ENCODE peak calls at places on chromosomes 7 and 10, in nine cellular contexts. One of them, this sample, is unnamed.

GRCh38 chr10:4650572-4650971 is 175.4 kb upstream of the AKR1E2 start:
- DNase-seq in brain microvascular endothelial cell: peak
- DNase-seq in breast epithelium: no peak
- DNase-seq in fibroblast of mammary gland: peak
- DNase-seq in sigmoid colon: no peak
- DNase-seq in fibroblast of the aortic adventitia: peak
- DNase-seq in IMR-90: peak
- DNase-seq in prostate gland: no peak
- DNase-seq in cardiac fibroblast: peak
- DNase-seq in this sample: no peak

GRCh38 chr7:97731736-97732370 is at the start of gene TAC1:
- DNase-seq in fibroblast of mammary gland: peak
- DNase-seq in brain microvascular endothelial cell: no peak
- DNase-seq in sigmoid colon: no peak
- DNase-seq in fibroblast of the aortic adventitia: peak
- DNase-seq in cardiac fibroblast: peak
- DNase-seq in IMR-90: no peak
- DNase-seq in prostate gland: no peak
- DNase-seq in breast epithelium: no peak
- DNase-seq in this sample: no peak

GRCh38 chr7:66205736-66206080 is 574 bp downstream of the TPST1 start:
- DNase-seq in brain microvascular endothelial cell: no peak
- DNase-seq in cardiac fibroblast: no peak
- DNase-seq in fibroblast of the aortic adventitia: no peak
- DNase-seq in IMR-90: no peak
- DNase-seq in fibroblast of mammary gland: no peak
- DNase-seq in breast epithelium: no peak
- DNase-seq in prostate gland: no peak
- DNase-seq in sigmoid colon: no peak
- DNase-seq in this sample: no peak

GRCh38 chr7:56105508-56105907 is 768 bp downstream of the CHCHD2 start:
- DNase-seq in brain microvascular endothelial cell: peak
- DNase-seq in fibroblast of the aortic adventitia: peak
- DNase-seq in prostate gland: no peak
- DNase-seq in breast epithelium: no peak
- DNase-seq in IMR-90: peak
- DNase-seq in fibroblast of mammary gland: peak
- DNase-seq in sigmoid colon: no peak
- DNase-seq in cardiac fibroblast: peak
- DNase-seq in this sample: peak

GRCh38 chr7:39353615-39354376 is 212.4 kb upstream of the YAE1 start:
- DNase-seq in cardiac fibroblast: peak
- DNase-seq in fibroblast of mammary gland: peak
- DNase-seq in sigmoid colon: peak
- DNase-seq in IMR-90: no peak
- DNase-seq in breast epithelium: no peak
- DNase-seq in brain microvascular endothelial cell: peak
- DNase-seq in prostate gland: no peak
- DNase-seq in fibroblast of the aortic adventitia: peak
- DNase-seq in this sample: peak

GRCh38 chr10:73225518-73225917 is 21.5 kb downstream of the DNAJC9 start:
- DNase-seq in fibroblast of mammary gland: peak
- DNase-seq in sigmoid colon: no peak
- DNase-seq in brain microvascular endothelial cell: no peak
- DNase-seq in IMR-90: peak
- DNase-seq in prostate gland: no peak
- DNase-seq in breast epithelium: no peak
- DNase-seq in cardiac fibroblast: no peak
- DNase-seq in fibroblast of the aortic adventitia: no peak
- DNase-seq in this sample: no peak

GRCh38 chr10:44966816-44967509 is 7.4 kb downstream of the RASSF4 start:
- DNase-seq in prostate gland: no peak
- DNase-seq in brain microvascular endothelial cell: no peak
- DNase-seq in fibroblast of the aortic adventitia: no peak
- DNase-seq in breast epithelium: no peak
- DNase-seq in cardiac fibroblast: no peak
- DNase-seq in fibroblast of mammary gland: no peak
- DNase-seq in IMR-90: no peak
- DNase-seq in sigmoid colon: no peak
- DNase-seq in this sample: no peak

GRCh38 chr7:16649196-16649595 is 3.2 kb downstream of the BZW2 start:
- DNase-seq in fibroblast of the aortic adventitia: peak
- DNase-seq in prostate gland: no peak
- DNase-seq in breast epithelium: no peak
- DNase-seq in sigmoid colon: no peak
- DNase-seq in IMR-90: no peak
- DNase-seq in cardiac fibroblast: no peak
- DNase-seq in fibroblast of mammary gland: peak
- DNase-seq in brain microvascular endothelial cell: no peak
- DNase-seq in this sample: no peak

GRCh38 chr7:96388166-96388565 is 66.3 kb upstream of the SLC25A13 start:
- DNase-seq in fibroblast of the aortic adventitia: peak
- DNase-seq in breast epithelium: no peak
- DNase-seq in fibroblast of mammary gland: peak
- DNase-seq in brain microvascular endothelial cell: peak
- DNase-seq in cardiac fibroblast: peak
- DNase-seq in prostate gland: no peak
- DNase-seq in IMR-90: peak
- DNase-seq in sigmoid colon: no peak
- DNase-seq in this sample: no peak

GRCh38 chr10:127155221-127155620 is 41.2 kb downstream of the INSYN2A start:
- DNase-seq in breast epithelium: no peak
- DNase-seq in brain microvascular endothelial cell: peak
- DNase-seq in IMR-90: peak
- DNase-seq in sigmoid colon: no peak
- DNase-seq in prostate gland: no peak
- DNase-seq in fibroblast of mammary gland: peak
- DNase-seq in cardiac fibroblast: peak
- DNase-seq in fibroblast of the aortic adventitia: peak
- DNase-seq in this sample: no peak

GRCh38 chr7:47611045-47611511 is 29.2 kb upstream of the TNS3 start:
- DNase-seq in breast epithelium: no peak
- DNase-seq in fibroblast of mammary gland: no peak
- DNase-seq in fibroblast of the aortic adventitia: no peak
- DNase-seq in brain microvascular endothelial cell: no peak
- DNase-seq in prostate gland: no peak
- DNase-seq in IMR-90: no peak
- DNase-seq in cardiac fibroblast: no peak
- DNase-seq in sigmoid colon: no peak
- DNase-seq in this sample: no peak

GRCh38 chr7:101596898-101597297 is 32.2 kb downstream of the MYL10 start:
- DNase-seq in fibroblast of the aortic adventitia: no peak
- DNase-seq in sigmoid colon: no peak
- DNase-seq in breast epithelium: no peak
- DNase-seq in IMR-90: no peak
- DNase-seq in brain microvascular endothelial cell: no peak
- DNase-seq in prostate gland: no peak
- DNase-seq in fibroblast of mammary gland: no peak
- DNase-seq in cardiac fibroblast: no peak
- DNase-seq in this sample: no peak

GRCh38 chr7:72753781-72754180 is 74.2 kb downstream of the TYW1B start:
- DNase-seq in cardiac fibroblast: no peak
- DNase-seq in brain microvascular endothelial cell: no peak
- DNase-seq in breast epithelium: no peak
- DNase-seq in fibroblast of mammary gland: no peak
- DNase-seq in prostate gland: no peak
- DNase-seq in IMR-90: no peak
- DNase-seq in sigmoid colon: no peak
- DNase-seq in fibroblast of the aortic adventitia: no peak
- DNase-seq in this sample: no peak

GRCh38 chr7:81284576-81284975 is 365.7 kb upstream of the SEMA3C start:
- DNase-seq in fibroblast of mammary gland: peak
- DNase-seq in cardiac fibroblast: peak
- DNase-seq in sigmoid colon: no peak
- DNase-seq in breast epithelium: no peak
- DNase-seq in prostate gland: no peak
- DNase-seq in IMR-90: peak
- DNase-seq in brain microvascular endothelial cell: peak
- DNase-seq in fibroblast of the aortic adventitia: peak
- DNase-seq in this sample: peak

GRCh38 chr7:19982841-19983835 is 209.7 kb upstream of the TMEM196 start:
- DNase-seq in fibroblast of the aortic adventitia: peak
- DNase-seq in brain microvascular endothelial cell: peak
- DNase-seq in sigmoid colon: peak
- DNase-seq in fibroblast of mammary gland: peak
- DNase-seq in cardiac fibroblast: peak
- DNase-seq in prostate gland: peak
- DNase-seq in breast epithelium: no peak
- DNase-seq in IMR-90: peak
- DNase-seq in this sample: no peak

GRCh38 chr10:123878666-123879311 is 12.8 kb downstream of the CPXM2 start:
- DNase-seq in cardiac fibroblast: no peak
- DNase-seq in sigmoid colon: no peak
- DNase-seq in brain microvascular endothelial cell: no peak
- DNase-seq in fibroblast of mammary gland: peak
- DNase-seq in prostate gland: no peak
- DNase-seq in fibroblast of the aortic adventitia: no peak
- DNase-seq in IMR-90: no peak
- DNase-seq in breast epithelium: no peak
- DNase-seq in this sample: no peak

GRCh38 chr10:64368298-64368697 is 847.1 kb downstream of the REEP3 start:
- DNase-seq in fibroblast of the aortic adventitia: no peak
- DNase-seq in sigmoid colon: no peak
- DNase-seq in IMR-90: no peak
- DNase-seq in brain microvascular endothelial cell: no peak
- DNase-seq in fibroblast of mammary gland: no peak
- DNase-seq in cardiac fibroblast: no peak
- DNase-seq in prostate gland: no peak
- DNase-seq in breast epithelium: no peak
- DNase-seq in this sample: no peak

GRCh38 chr10:64365663-64366062 is 844.5 kb downstream of the REEP3 start:
- DNase-seq in prostate gland: no peak
- DNase-seq in brain microvascular endothelial cell: no peak
- DNase-seq in cardiac fibroblast: no peak
- DNase-seq in fibroblast of the aortic adventitia: no peak
- DNase-seq in sigmoid colon: no peak
- DNase-seq in IMR-90: no peak
- DNase-seq in fibroblast of mammary gland: no peak
- DNase-seq in breast epithelium: no peak
- DNase-seq in this sample: no peak

GRCh38 chr10:64363687-64364086 is 842.5 kb downstream of the REEP3 start:
- DNase-seq in breast epithelium: no peak
- DNase-seq in prostate gland: no peak
- DNase-seq in IMR-90: no peak
- DNase-seq in fibroblast of mammary gland: no peak
- DNase-seq in brain microvascular endothelial cell: no peak
- DNase-seq in sigmoid colon: no peak
- DNase-seq in cardiac fibroblast: no peak
- DNase-seq in fibroblast of the aortic adventitia: no peak
- DNase-seq in this sample: no peak
- H3K4me3 ChIP-seq in breast epithelium: no peak
- H3K4me3 ChIP-seq in prostate gland: no peak
- H3K4me3 ChIP-seq in IMR-90: no peak
- H3K4me3 ChIP-seq in fibroblast of mammary gland: no peak
- H3K4me3 ChIP-seq in brain microvascular endothelial cell: no peak
- H3K4me3 ChIP-seq in sigmoid colon: no peak
- H3K4me3 ChIP-seq in cardiac fibroblast: no peak
- H3K4me3 ChIP-seq in fibroblast of the aortic adventitia: no peak
- H3K4me3 ChIP-seq in this sample: no peak

GRCh38 chr10:115580239-115580638 is 487.1 kb downstream of the ATRNL1 start:
- DNase-seq in sigmoid colon: no peak
- DNase-seq in breast epithelium: no peak
- DNase-seq in prostate gland: no peak
- DNase-seq in fibroblast of the aortic adventitia: no peak
- DNase-seq in IMR-90: no peak
- DNase-seq in brain microvascular endothelial cell: no peak
- DNase-seq in fibroblast of mammary gland: no peak
- DNase-seq in cardiac fibroblast: no peak
- DNase-seq in this sample: no peak
- TF ChIP-seq CTCF in sigmoid colon: no peak
- TF ChIP-seq CTCF in breast epithelium: no peak
- TF ChIP-seq CTCF in prostate gland: no peak
- TF ChIP-seq CTCF in fibroblast of the aortic adventitia: no peak
- TF ChIP-seq CTCF in IMR-90: no peak
- TF ChIP-seq CTCF in brain microvascular endothelial cell: no peak
- TF ChIP-seq CTCF in fibroblast of mammary gland: no peak
- TF ChIP-seq CTCF in cardiac fibroblast: no peak
- TF ChIP-seq CTCF in this sample: no peak

DNA sequence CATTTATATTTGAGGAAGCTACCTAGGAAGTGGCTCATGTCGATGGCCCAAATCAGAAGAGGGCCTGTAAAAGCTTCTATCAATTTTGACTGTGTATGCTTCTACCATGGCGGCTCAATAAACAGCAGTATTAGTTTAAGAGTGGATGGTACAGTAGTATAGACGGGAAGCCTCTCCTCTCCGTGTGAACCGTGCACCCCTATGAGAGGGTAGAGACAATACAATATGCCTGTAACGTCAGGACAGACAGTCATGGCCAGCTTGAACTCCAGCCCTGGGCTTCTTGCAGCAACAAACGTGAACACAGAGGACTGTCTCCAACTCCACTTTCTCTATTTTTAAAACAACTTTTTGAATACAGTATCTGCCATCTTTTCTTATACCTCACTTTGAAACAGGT is 7.7 kb downstream of the IKZF1 start:
- DNase-seq in brain microvascular endothelial cell: no peak
- DNase-seq in fibroblast of mammary gland: no peak
- DNase-seq in breast epithelium: no peak
- DNase-seq in fibroblast of the aortic adventitia: no peak
- DNase-seq in sigmoid colon: no peak
- DNase-seq in prostate gland: no peak
- DNase-seq in cardiac fibroblast: no peak
- DNase-seq in IMR-90: no peak
- DNase-seq in this sample: no peak
- H3K4me3 ChIP-seq in brain microvascular endothelial cell: no peak
- H3K4me3 ChIP-seq in fibroblast of mammary gland: no peak
- H3K4me3 ChIP-seq in breast epithelium: no peak
- H3K4me3 ChIP-seq in fibroblast of the aortic adventitia: no peak
- H3K4me3 ChIP-seq in sigmoid colon: no peak
- H3K4me3 ChIP-seq in prostate gland: no peak
- H3K4me3 ChIP-seq in cardiac fibroblast: no peak
- H3K4me3 ChIP-seq in IMR-90: no peak
- H3K4me3 ChIP-seq in this sample: no peak

GRCh38 chr7:120733835-120734234 is 124.1 kb downstream of the TSPAN12 start:
- DNase-seq in brain microvascular endothelial cell: no peak
- DNase-seq in cardiac fibroblast: no peak
- DNase-seq in IMR-90: no peak
- DNase-seq in prostate gland: no peak
- DNase-seq in fibroblast of the aortic adventitia: no peak
- DNase-seq in sigmoid colon: no peak
- DNase-seq in fibroblast of mammary gland: no peak
- DNase-seq in breast epithelium: no peak
- DNase-seq in this sample: no peak

GRCh38 chr7:120732256-120732655 is 125.7 kb downstream of the TSPAN12 start:
- DNase-seq in brain microvascular endothelial cell: no peak
- DNase-seq in sigmoid colon: no peak
- DNase-seq in cardiac fibroblast: no peak
- DNase-seq in IMR-90: peak
- DNase-seq in fibroblast of mammary gland: no peak
- DNase-seq in breast epithelium: no peak
- DNase-seq in fibroblast of the aortic adventitia: peak
- DNase-seq in prostate gland: no peak
- DNase-seq in this sample: no peak

GRCh38 chr7:120731276-120731675 is 126.7 kb downstream of the TSPAN12 start:
- DNase-seq in fibroblast of the aortic adventitia: no peak
- DNase-seq in IMR-90: no peak
- DNase-seq in prostate gland: no peak
- DNase-seq in fibroblast of mammary gland: no peak
- DNase-seq in sigmoid colon: no peak
- DNase-seq in brain microvascular endothelial cell: no peak
- DNase-seq in breast epithelium: no peak
- DNase-seq in cardiac fibroblast: no peak
- DNase-seq in this sample: no peak

GRCh38 chr7:120735791-120736190 is 122.2 kb downstream of the TSPAN12 start:
- DNase-seq in sigmoid colon: no peak
- DNase-seq in fibroblast of the aortic adventitia: peak
- DNase-seq in prostate gland: no peak
- DNase-seq in brain microvascular endothelial cell: peak
- DNase-seq in breast epithelium: no peak
- DNase-seq in IMR-90: peak
- DNase-seq in fibroblast of mammary gland: peak
- DNase-seq in cardiac fibroblast: peak
- DNase-seq in this sample: no peak

GRCh38 chr7:120733143-120733542 is 124.8 kb downstream of the TSPAN12 start:
- DNase-seq in prostate gland: no peak
- DNase-seq in sigmoid colon: no peak
- DNase-seq in fibroblast of the aortic adventitia: peak
- DNase-seq in brain microvascular endothelial cell: peak
- DNase-seq in fibroblast of mammary gland: peak
- DNase-seq in cardiac fibroblast: peak
- DNase-seq in IMR-90: peak
- DNase-seq in breast epithelium: no peak
- DNase-seq in this sample: peak
- TF ChIP-seq CTCF in prostate gland: no peak
- TF ChIP-seq CTCF in sigmoid colon: no peak
- TF ChIP-seq CTCF in fibroblast of the aortic adventitia: no peak
- TF ChIP-seq CTCF in brain microvascular endothelial cell: peak
- TF ChIP-seq CTCF in fibroblast of mammary gland: peak
- TF ChIP-seq CTCF in cardiac fibroblast: peak
- TF ChIP-seq CTCF in IMR-90: peak
- TF ChIP-seq CTCF in breast epithelium: no peak
- TF ChIP-seq CTCF in this sample: no peak